ENCODE peak calls at places on chromosomes 7 and 10, in four cellular contexts. One of them, this sample, is unnamed.

GRCh38 chr10:129021597-129022304 is 445.3 kb upstream of the MGMT start:
- DNase-seq in H7: peak; percentile 64
- DNase-seq in aorta: no peak
- DNase-seq in naive thymus-derived CD8-positive, alpha-beta T cell: no peak
- DNase-seq in this sample: no peak

GRCh38 chr7:98211676-98212531 is 665 bp downstream of the BHLHA15 start:
- DNase-seq in H7: peak; percentile 75
- DNase-seq in aorta: peak; percentile 47
- DNase-seq in naive thymus-derived CD8-positive, alpha-beta T cell: no peak
- DNase-seq in this sample: peak; percentile 76

GRCh38 chr10:116880716-116881440 is 31.6 kb downstream of the ENO4 start:
- DNase-seq in H7: no peak
- DNase-seq in aorta: no peak
- DNase-seq in naive thymus-derived CD8-positive, alpha-beta T cell: no peak
- DNase-seq in this sample: no peak

GRCh38 chr7:140404565-140405080 is 765 bp downstream of the RAB19 start:
- DNase-seq in H7: no peak
- DNase-seq in aorta: no peak
- DNase-seq in naive thymus-derived CD8-positive, alpha-beta T cell: no peak
- DNase-seq in this sample: no peak

GRCh38 chr10:125823663-125824251 is 411 bp downstream of the BCCIP start:
- DNase-seq in H7: peak; percentile 40
- DNase-seq in aorta: no peak
- DNase-seq in naive thymus-derived CD8-positive, alpha-beta T cell: no peak
- DNase-seq in this sample: no peak

GRCh38 chr7:1000594-1000935 is 17.6 kb downstream of the CYP2W1 start:
- DNase-seq in H7: no peak
- DNase-seq in aorta: no peak
- DNase-seq in naive thymus-derived CD8-positive, alpha-beta T cell: no peak
- DNase-seq in this sample: no peak

GRCh38 chr10:43350686-43351085 is 20.8 kb upstream of the FXYD4 start:
- DNase-seq in H7: peak; percentile 41
- DNase-seq in aorta: no peak
- DNase-seq in naive thymus-derived CD8-positive, alpha-beta T cell: no peak
- DNase-seq in this sample: no peak

GRCh38 chr10:34187201-34187600 is 627.9 kb downstream of the PARD3 start:
- DNase-seq in H7: no peak
- DNase-seq in aorta: no peak
- DNase-seq in naive thymus-derived CD8-positive, alpha-beta T cell: no peak
- DNase-seq in this sample: no peak

GRCh38 chr7:88539518-88539917 is 220.0 kb upstream of the ZNF804B start:
- DNase-seq in H7: no peak
- DNase-seq in aorta: no peak
- DNase-seq in naive thymus-derived CD8-positive, alpha-beta T cell: no peak
- DNase-seq in this sample: no peak

GRCh38 chr10:67782556-67782955 is 55.4 kb downstream of the DNAJC12 start:
- DNase-seq in H7: no peak
- DNase-seq in aorta: no peak
- DNase-seq in naive thymus-derived CD8-positive, alpha-beta T cell: no peak
- DNase-seq in this sample: no peak

GRCh38 chr7:139753693-139754111 is 24.1 kb downstream of the HIPK2 start:
- DNase-seq in H7: no peak
- DNase-seq in aorta: no peak
- DNase-seq in naive thymus-derived CD8-positive, alpha-beta T cell: no peak
- DNase-seq in this sample: no peak

GRCh38 chr10:90051474-90051873 is 350.1 kb downstream of the KIF20B start:
- DNase-seq in H7: no peak
- DNase-seq in aorta: no peak
- DNase-seq in naive thymus-derived CD8-positive, alpha-beta T cell: no peak
- DNase-seq in this sample: no peak

GRCh38 chr7:162583-163297 is 29.6 kb upstream of the FAM20C start:
- DNase-seq in H7: no peak
- DNase-seq in aorta: peak; percentile 40
- DNase-seq in naive thymus-derived CD8-positive, alpha-beta T cell: no peak
- DNase-seq in this sample: peak; percentile 44

GRCh38 chr10:111076682-111077661 is at the start of gene ADRA2A:
- DNase-seq in H7: peak; percentile 94
- DNase-seq in aorta: no peak
- DNase-seq in naive thymus-derived CD8-positive, alpha-beta T cell: no peak
- DNase-seq in this sample: peak; percentile 82

This sample was measured in posterior vena cava.